ENCODE peak calls at places on chromosomes 11 and 22, in eight cellular contexts. One of them, this sample, is unnamed.

GRCh38 chr11:12088531-12088930 is 21.9 kb upstream of the MICAL2 start:
- DNase-seq in HCT116: no peak
- DNase-seq in thoracic aorta: no peak
- DNase-seq in cardiac muscle cell: no peak
- DNase-seq in stimulated activated CD4-positive, alpha-beta T cell treated with anti-CD3 and anti-CD28 coated beads, Interleukin-2, amount 100 ng/mL, for 48 hours: no peak
- DNase-seq in stimulated activated CD8-positive, alpha-beta memory T cell treated with anti-CD3 and anti-CD28 coated beads, Interleukin-2, amount 100 ng/mL, for 1 hour: no peak
- DNase-seq in GM04503: no peak
- DNase-seq in uterus: no peak
- DNase-seq in this sample: no peak

GRCh38 chr22:24337894-24338645 is 67.4 kb downstream of the SPECC1L start:
- DNase-seq in GM04503: no peak
- DNase-seq in stimulated activated CD4-positive, alpha-beta T cell treated with anti-CD3 and anti-CD28 coated beads, Interleukin-2, amount 100 ng/mL, for 48 hours: no peak
- DNase-seq in thoracic aorta: no peak
- DNase-seq in uterus: no peak
- DNase-seq in stimulated activated CD8-positive, alpha-beta memory T cell treated with anti-CD3 and anti-CD28 coated beads, Interleukin-2, amount 100 ng/mL, for 1 hour: no peak
- DNase-seq in cardiac muscle cell: no peak
- DNase-seq in HCT116: no peak
- DNase-seq in this sample: no peak

GRCh38 chr11:30143098-30143705 is 87.6 kb upstream of the FSHB start:
- DNase-seq in stimulated activated CD4-positive, alpha-beta T cell treated with anti-CD3 and anti-CD28 coated beads, Interleukin-2, amount 100 ng/mL, for 48 hours: no peak
- DNase-seq in uterus: no peak
- DNase-seq in thoracic aorta: no peak
- DNase-seq in cardiac muscle cell: peak
- DNase-seq in HCT116: peak
- DNase-seq in stimulated activated CD8-positive, alpha-beta memory T cell treated with anti-CD3 and anti-CD28 coated beads, Interleukin-2, amount 100 ng/mL, for 1 hour: no peak
- DNase-seq in GM04503: no peak
- DNase-seq in this sample: no peak

GRCh38 chr22:44369916-44370804 is 57.4 kb upstream of the SHISAL1 start:
- DNase-seq in GM04503: no peak
- DNase-seq in uterus: no peak
- DNase-seq in thoracic aorta: no peak
- DNase-seq in stimulated activated CD4-positive, alpha-beta T cell treated with anti-CD3 and anti-CD28 coated beads, Interleukin-2, amount 100 ng/mL, for 48 hours: no peak
- DNase-seq in HCT116: no peak
- DNase-seq in cardiac muscle cell: no peak
- DNase-seq in stimulated activated CD8-positive, alpha-beta memory T cell treated with anti-CD3 and anti-CD28 coated beads, Interleukin-2, amount 100 ng/mL, for 1 hour: no peak
- DNase-seq in this sample: peak

GRCh38 chr11:71115770-71116434 is 136.5 kb downstream of the SHANK2 start:
- DNase-seq in stimulated activated CD8-positive, alpha-beta memory T cell treated with anti-CD3 and anti-CD28 coated beads, Interleukin-2, amount 100 ng/mL, for 1 hour: no peak
- DNase-seq in HCT116: no peak
- DNase-seq in cardiac muscle cell: no peak
- DNase-seq in GM04503: no peak
- DNase-seq in thoracic aorta: no peak
- DNase-seq in stimulated activated CD4-positive, alpha-beta T cell treated with anti-CD3 and anti-CD28 coated beads, Interleukin-2, amount 100 ng/mL, for 48 hours: no peak
- DNase-seq in uterus: no peak
- DNase-seq in this sample: no peak

GRCh38 chr11:5210376-5210885 is 9.9 kb upstream of the OR51V1 start:
- DNase-seq in thoracic aorta: no peak
- DNase-seq in stimulated activated CD8-positive, alpha-beta memory T cell treated with anti-CD3 and anti-CD28 coated beads, Interleukin-2, amount 100 ng/mL, for 1 hour: no peak
- DNase-seq in uterus: no peak
- DNase-seq in stimulated activated CD4-positive, alpha-beta T cell treated with anti-CD3 and anti-CD28 coated beads, Interleukin-2, amount 100 ng/mL, for 48 hours: no peak
- DNase-seq in GM04503: no peak
- DNase-seq in HCT116: no peak
- DNase-seq in cardiac muscle cell: no peak
- DNase-seq in this sample: no peak

GRCh38 chr11:57900315-57900714 is 123.4 kb upstream of the OR9Q1 start:
- DNase-seq in thoracic aorta: no peak
- DNase-seq in GM04503: no peak
- DNase-seq in stimulated activated CD8-positive, alpha-beta memory T cell treated with anti-CD3 and anti-CD28 coated beads, Interleukin-2, amount 100 ng/mL, for 1 hour: no peak
- DNase-seq in cardiac muscle cell: no peak
- DNase-seq in uterus: no peak
- DNase-seq in stimulated activated CD4-positive, alpha-beta T cell treated with anti-CD3 and anti-CD28 coated beads, Interleukin-2, amount 100 ng/mL, for 48 hours: no peak
- DNase-seq in HCT116: no peak
- DNase-seq in this sample: no peak

GRCh38 chr11:118152552-118153471 is at the start of gene SCN4B:
- DNase-seq in stimulated activated CD8-positive, alpha-beta memory T cell treated with anti-CD3 and anti-CD28 coated beads, Interleukin-2, amount 100 ng/mL, for 1 hour: no peak
- DNase-seq in thoracic aorta: no peak
- DNase-seq in stimulated activated CD4-positive, alpha-beta T cell treated with anti-CD3 and anti-CD28 coated beads, Interleukin-2, amount 100 ng/mL, for 48 hours: no peak
- DNase-seq in cardiac muscle cell: peak
- DNase-seq in uterus: peak
- DNase-seq in GM04503: no peak
- DNase-seq in HCT116: no peak
- DNase-seq in this sample: peak

GRCh38 chr22:49371325-49372110 is 456.2 kb downstream of the BRD1 start:
- DNase-seq in GM04503: no peak
- DNase-seq in stimulated activated CD8-positive, alpha-beta memory T cell treated with anti-CD3 and anti-CD28 coated beads, Interleukin-2, amount 100 ng/mL, for 1 hour: no peak
- DNase-seq in HCT116: no peak
- DNase-seq in uterus: no peak
- DNase-seq in cardiac muscle cell: no peak
- DNase-seq in thoracic aorta: no peak
- DNase-seq in stimulated activated CD4-positive, alpha-beta T cell treated with anti-CD3 and anti-CD28 coated beads, Interleukin-2, amount 100 ng/mL, for 48 hours: no peak
- DNase-seq in this sample: no peak

GRCh38 chr11:85947431-85948272 is 92.5 kb downstream of the CCDC83 start:
- DNase-seq in thoracic aorta: no peak
- DNase-seq in GM04503: peak
- DNase-seq in stimulated activated CD4-positive, alpha-beta T cell treated with anti-CD3 and anti-CD28 coated beads, Interleukin-2, amount 100 ng/mL, for 48 hours: peak
- DNase-seq in uterus: peak
- DNase-seq in HCT116: no peak
- DNase-seq in cardiac muscle cell: no peak
- DNase-seq in stimulated activated CD8-positive, alpha-beta memory T cell treated with anti-CD3 and anti-CD28 coated beads, Interleukin-2, amount 100 ng/mL, for 1 hour: no peak
- DNase-seq in this sample: no peak

GRCh38 chr11:8721740-8722139 is 39.1 kb downstream of the RPL27A start:
- DNase-seq in stimulated activated CD4-positive, alpha-beta T cell treated with anti-CD3 and anti-CD28 coated beads, Interleukin-2, amount 100 ng/mL, for 48 hours: no peak
- DNase-seq in GM04503: no peak
- DNase-seq in uterus: no peak
- DNase-seq in thoracic aorta: no peak
- DNase-seq in cardiac muscle cell: no peak
- DNase-seq in stimulated activated CD8-positive, alpha-beta memory T cell treated with anti-CD3 and anti-CD28 coated beads, Interleukin-2, amount 100 ng/mL, for 1 hour: no peak
- DNase-seq in HCT116: no peak
- DNase-seq in this sample: no peak

GRCh38 chr11:45254070-45254469 is 32.1 kb downstream of the SYT13 start:
- DNase-seq in uterus: no peak
- DNase-seq in thoracic aorta: no peak
- DNase-seq in GM04503: no peak
- DNase-seq in cardiac muscle cell: no peak
- DNase-seq in stimulated activated CD8-positive, alpha-beta memory T cell treated with anti-CD3 and anti-CD28 coated beads, Interleukin-2, amount 100 ng/mL, for 1 hour: no peak
- DNase-seq in stimulated activated CD4-positive, alpha-beta T cell treated with anti-CD3 and anti-CD28 coated beads, Interleukin-2, amount 100 ng/mL, for 48 hours: no peak
- DNase-seq in HCT116: no peak
- DNase-seq in this sample: no peak

GRCh38 chr22:35860837-35861236 is 143.2 kb downstream of the APOL5 start:
- DNase-seq in HCT116: no peak
- DNase-seq in cardiac muscle cell: no peak
- DNase-seq in stimulated activated CD8-positive, alpha-beta memory T cell treated with anti-CD3 and anti-CD28 coated beads, Interleukin-2, amount 100 ng/mL, for 1 hour: no peak
- DNase-seq in stimulated activated CD4-positive, alpha-beta T cell treated with anti-CD3 and anti-CD28 coated beads, Interleukin-2, amount 100 ng/mL, for 48 hours: no peak
- DNase-seq in thoracic aorta: no peak
- DNase-seq in GM04503: no peak
- DNase-seq in uterus: no peak
- DNase-seq in this sample: no peak

GRCh38 chr11:35424157-35424945 is 5.0 kb upstream of the SLC1A2 start:
- DNase-seq in HCT116: no peak
- DNase-seq in stimulated activated CD8-positive, alpha-beta memory T cell treated with anti-CD3 and anti-CD28 coated beads, Interleukin-2, amount 100 ng/mL, for 1 hour: no peak
- DNase-seq in stimulated activated CD4-positive, alpha-beta T cell treated with anti-CD3 and anti-CD28 coated beads, Interleukin-2, amount 100 ng/mL, for 48 hours: no peak
- DNase-seq in thoracic aorta: no peak
- DNase-seq in uterus: no peak
- DNase-seq in cardiac muscle cell: no peak
- DNase-seq in GM04503: peak
- DNase-seq in this sample: no peak

GRCh38 chr11:20023082-20023426 is 137.2 kb downstream of the DBX1 start:
- DNase-seq in cardiac muscle cell: no peak
- DNase-seq in thoracic aorta: no peak
- DNase-seq in stimulated activated CD8-positive, alpha-beta memory T cell treated with anti-CD3 and anti-CD28 coated beads, Interleukin-2, amount 100 ng/mL, for 1 hour: no peak
- DNase-seq in GM04503: no peak
- DNase-seq in stimulated activated CD4-positive, alpha-beta T cell treated with anti-CD3 and anti-CD28 coated beads, Interleukin-2, amount 100 ng/mL, for 48 hours: no peak
- DNase-seq in HCT116: no peak
- DNase-seq in uterus: no peak
- DNase-seq in this sample: no peak

GRCh38 chr22:44351685-44352377 is 39.1 kb upstream of the SHISAL1 start:
- DNase-seq in cardiac muscle cell: peak
- DNase-seq in stimulated activated CD8-positive, alpha-beta memory T cell treated with anti-CD3 and anti-CD28 coated beads, Interleukin-2, amount 100 ng/mL, for 1 hour: no peak
- DNase-seq in stimulated activated CD4-positive, alpha-beta T cell treated with anti-CD3 and anti-CD28 coated beads, Interleukin-2, amount 100 ng/mL, for 48 hours: peak
- DNase-seq in thoracic aorta: no peak
- DNase-seq in HCT116: no peak
- DNase-seq in uterus: peak
- DNase-seq in GM04503: peak
- DNase-seq in this sample: no peak